ENCODE peak calls at places on chromosomes 16 and 17, in eight cellular contexts. L is AG04450, H is Peyer's patch, V is pancreas, P is adrenal gland, G is A673, O is thoracic aorta, F is upper lobe of right lung. J is an unnamed sample.

GRCh38 chr16:17512636-17513220 is 42.0 kb upstream of the XYLT1 start:
- DNase-seq in O (no peak), P (no peak), H (no peak), V (no peak), F (no peak), G (no peak), L (no peak), J (peak)

GRCh38 chr16:52573365-52574104 is 26.6 kb upstream of the TOX3 start:
- DNase-seq in L (no peak), F (no peak), H (no peak), P (no peak), G (no peak), V (no peak), O (no peak), J (no peak)

GRCh38 chr16:88748364-88748763 is 36.7 kb downstream of the PIEZO1 start:
- DNase-seq in L (no peak), H (no peak), V (no peak), P (no peak), G (no peak), F (no peak), O (no peak), J (no peak)

GRCh38 chr16:89924925-89925307 is 1.8 kb downstream of the TUBB3 start:
- DNase-seq in F (no peak), V (no peak), L (no peak), O (no peak), H (no peak), P (peak), G (peak), J (no peak)

GRCh38 chr16:14307623-14308356 is 236.7 kb downstream of the MRTFB start:
- DNase-seq in P (peak), L (no peak), O (no peak), H (no peak), G (no peak), V (peak), F (no peak), J (no peak)

GRCh38 chr17:15341385-15341849 is at the start of gene TEKT3:
- DNase-seq in V (peak), O (peak), F (peak), P (peak), L (peak), G (no peak), H (peak), J (no peak)

GRCh38 chr16:80273635-80274538 is 266.9 kb upstream of the DYNLRB2 start:
- DNase-seq in L (peak), H (no peak), F (no peak), P (no peak), V (no peak), O (no peak), G (no peak), J (peak)

GRCh38 chr16:85002643-85003042 is 8.7 kb downstream of the ZDHHC7 start:
- DNase-seq in F (peak), O (no peak), P (no peak), L (no peak), H (peak), G (no peak), V (peak), J (no peak)

GRCh38 chr17:2057130-2057713 is 2.3 kb downstream of the HIC1 start:
- DNase-seq in P (no peak), F (no peak), V (peak), L (no peak), G (no peak), O (no peak), H (no peak), J (no peak)

GRCh38 chr16:67364610-67365256 is 28.6 kb downstream of the TPPP3 start:
- DNase-seq in G (no peak), F (no peak), V (no peak), P (no peak), L (no peak), H (no peak), O (no peak), J (no peak)

GRCh38 chr17:34736611-34737010 is 157.2 kb downstream of the TMEM132E start:
- DNase-seq in F (no peak), H (no peak), P (no peak), V (no peak), G (no peak), O (no peak), L (no peak), J (no peak)

GRCh38 chr16:1309888-1310831 is 724 bp downstream of the UBE2I start:
- DNase-seq in P (peak), V (peak), H (peak), O (no peak), G (no peak), L (no peak), F (peak), J (no peak)

GRCh38 chr17:40014375-40014980 is 762 bp upstream of the CSF3 start:
- DNase-seq in H (no peak), L (no peak), F (no peak), P (peak), G (no peak), O (no peak), V (no peak), J (no peak)

GRCh38 chr17:15651001-15651582 is 31.6 kb upstream of the FBXW10B start:
- DNase-seq in H (no peak), L (no peak), F (no peak), P (peak), G (no peak), V (no peak), O (no peak), J (no peak)

GRCh38 chr17:14748036-14748715 is 447.3 kb downstream of the HS3ST3B1 start:
- DNase-seq in H (no peak), F (peak), V (no peak), G (no peak), P (no peak), L (no peak), O (no peak), J (no peak)

GRCh38 chr17:17793378-17794214 is 43.2 kb downstream of the SREBF1 start:
- DNase-seq in H (no peak), V (peak), O (no peak), G (no peak), P (no peak), L (no peak), F (no peak), J (no peak)

GRCh38 chr16:55418586-55418985 is 60.4 kb upstream of the MMP2 start:
- DNase-seq in O (no peak), L (no peak), V (no peak), G (no peak), H (no peak), F (no peak), P (no peak), J (no peak)

GRCh38 chr17:61594294-61594825 is 3.3 kb upstream of the NACA2 start:
- DNase-seq in V (no peak), F (no peak), L (no peak), G (no peak), P (peak), O (no peak), H (no peak), J (no peak)
- H3K4me3 ChIP-seq in V (no peak), F (no peak), L (no peak), G (no peak), P (no peak), O (no peak), H (no peak), J (no peak)

DNA sequence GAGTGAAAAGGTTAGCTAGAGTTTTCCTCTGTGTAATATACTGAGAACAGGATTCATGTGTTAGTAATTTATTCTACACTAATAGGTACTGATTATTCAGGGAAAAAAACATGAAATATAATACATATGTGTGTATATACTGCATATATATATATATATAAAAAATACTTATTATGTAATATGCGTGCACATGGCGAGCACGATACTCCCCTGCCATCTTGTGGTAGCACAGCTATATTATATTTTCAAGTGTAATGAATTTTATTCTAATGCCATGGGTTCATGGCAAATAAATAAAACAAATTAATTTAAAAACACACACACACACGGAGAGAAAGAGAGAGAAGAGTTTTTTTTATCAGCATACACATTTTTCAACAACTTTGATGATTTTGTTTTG is 460.6 kb downstream of the KCNJ2 start:
- DNase-seq in L (no peak), F (no peak), O (no peak), H (no peak), V (no peak), P (no peak), G (no peak), J (no peak)
- TF ChIP-seq CTCF in L (peak), F (peak), O (no peak), H (no peak), V (no peak), P (peak), G (peak), J (no peak)

GRCh38 chr16:70294385-70295029 is 4.5 kb upstream of the DDX19B start:
- DNase-seq in V (peak), P (no peak), O (no peak), H (no peak), F (peak), G (no peak), L (no peak), J (no peak)

GRCh38 chr16:70301121-70301520 is 2.1 kb downstream of the DDX19B start:
- DNase-seq in V (no peak), G (no peak), F (no peak), H (no peak), L (no peak), O (no peak), P (no peak), J (no peak)

GRCh38 chr16:70302745-70303144 is 3.8 kb downstream of the DDX19B start:
- DNase-seq in G (no peak), F (no peak), H (no peak), P (no peak), L (no peak), V (no peak), O (no peak), J (no peak)

GRCh38 chr16:70295634-70296033 is 3.4 kb upstream of the DDX19B start:
- DNase-seq in V (no peak), F (no peak), G (no peak), H (no peak), L (no peak), O (no peak), P (no peak), J (no peak)

GRCh38 chr16:70298988-70299938 is at the start of gene DDX19B:
- DNase-seq in F (peak), H (peak), V (peak), L (no peak), P (peak), O (peak), G (peak), J (no peak)
- H3K4me3 ChIP-seq in F (peak), H (peak), V (peak), L (peak), P (peak), O (peak), G (peak), J (peak)

GRCh38 chr17:38870259-38871165 is 654 bp downstream of the LASP1 start:
- DNase-seq in V (peak), L (no peak), P (peak), F (peak), H (peak), G (peak), O (peak), J (no peak)

GRCh38 chr17:38867179-38867994 is 2.5 kb upstream of the LASP1 start:
- DNase-seq in L (no peak), G (peak), V (peak), P (peak), F (no peak), H (peak), O (no peak), J (no peak)

GRCh38 chr17:38868095-38868967 is 1.5 kb upstream of the LASP1 start:
- DNase-seq in L (no peak), P (peak), V (peak), G (peak), H (peak), F (no peak), O (no peak), J (no peak)

GRCh38 chr17:38869647-38870258 is at the start of gene LASP1:
- DNase-seq in L (no peak), G (peak), F (peak), H (peak), O (peak), P (peak), V (peak), J (no peak)

DNA sequence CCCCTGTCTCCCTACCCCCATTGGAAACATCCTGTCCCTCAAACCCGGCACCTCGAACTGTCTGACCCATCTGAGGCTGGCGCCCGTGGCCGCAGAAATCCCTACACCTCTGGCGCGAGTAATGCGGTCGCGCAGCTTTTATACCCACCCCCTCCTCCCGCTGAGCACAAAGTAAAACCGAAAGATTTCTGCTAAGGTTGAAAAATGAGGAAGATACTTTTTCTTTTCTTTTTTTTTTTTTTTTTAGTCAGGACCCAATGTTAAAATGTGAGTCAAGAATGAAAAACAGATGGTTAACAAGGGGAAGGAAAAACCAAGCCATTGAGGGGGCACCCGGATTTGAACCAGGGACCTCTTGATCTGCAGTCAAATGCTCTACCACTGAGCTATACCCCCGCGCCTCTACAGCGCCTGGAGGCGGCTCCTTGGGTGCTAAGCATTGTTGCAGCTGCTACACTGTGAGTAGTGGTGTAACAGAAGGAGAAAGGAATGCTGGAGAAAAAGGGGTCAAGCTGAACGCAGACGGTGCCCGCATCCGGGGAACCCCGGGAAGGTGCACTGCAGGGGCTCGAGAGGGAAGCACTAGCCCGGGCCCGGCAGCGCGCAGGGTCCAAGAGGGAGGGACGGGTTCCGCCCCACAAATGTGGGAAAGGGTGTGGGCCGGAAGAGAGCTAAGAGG is 751 bp upstream of the LASP1 start:
- DNase-seq in G (peak), H (peak), L (peak), O (peak), V (peak), P (peak), F (peak), J (no peak)
- TF ChIP-seq CTCF in G (peak), H (no peak), L (peak), O (no peak), V (no peak), P (no peak), F (peak), J (peak)

GRCh38 chr17:45221997-45222272 is 250 bp downstream of the FMNL1 start:
- DNase-seq in F (no peak), H (no peak), V (no peak), P (no peak), L (no peak), G (no peak), O (no peak), J (no peak)
- H3K4me3 ChIP-seq in F (peak), H (peak), V (peak), P (no peak), L (peak), G (peak), O (peak), J (peak)

DNA sequence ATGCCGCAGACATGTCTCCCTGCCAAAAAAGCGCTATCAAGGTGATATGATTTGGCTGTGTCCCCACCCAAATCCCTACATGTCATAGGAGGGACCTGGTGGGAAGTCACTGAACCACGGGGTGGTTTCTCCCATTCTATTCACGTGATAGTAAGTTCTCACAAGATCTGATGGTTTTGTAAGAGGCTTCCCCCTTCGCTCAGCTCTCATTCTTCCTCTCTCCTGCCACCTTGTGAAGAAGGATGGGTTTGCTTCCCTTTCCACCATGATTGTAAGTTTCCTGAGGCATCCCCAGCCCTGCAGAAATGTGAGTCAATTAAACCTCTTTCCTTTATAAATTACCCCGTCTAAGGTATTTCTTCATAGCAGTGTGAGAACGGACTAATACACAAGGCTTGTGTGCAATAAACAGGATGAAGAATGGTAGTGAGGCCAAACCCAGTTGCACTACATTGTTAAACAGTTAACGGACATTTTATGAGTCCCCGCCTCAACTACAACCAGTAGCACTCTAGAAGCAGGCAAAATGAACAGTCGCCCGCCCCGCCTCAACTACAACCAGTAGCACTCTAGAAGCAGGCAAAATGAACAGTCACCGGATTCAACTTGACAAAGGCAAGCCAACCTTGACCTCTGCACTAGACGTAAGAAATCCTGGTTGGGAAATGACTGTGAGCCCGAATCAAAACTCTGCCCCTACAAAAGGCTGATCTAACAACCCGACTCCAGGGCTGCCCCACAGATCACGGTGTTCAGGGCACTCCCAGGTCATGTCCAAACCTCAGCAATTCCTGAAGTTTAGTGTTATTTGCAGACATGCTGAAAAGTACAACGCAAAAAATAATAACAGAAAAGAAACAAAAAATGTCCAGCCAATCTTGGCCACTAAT is 26.3 kb downstream of the VPS53 start:
- DNase-seq in L (no peak), G (peak), P (no peak), V (no peak), O (no peak), F (no peak), H (no peak), J (no peak)
- TF ChIP-seq CTCF in L (peak), G (peak), P (peak), V (no peak), O (no peak), F (peak), H (no peak), J (peak)